ENCODE peak calls at places on chromosomes 16 and 17, in six cellular contexts. Y is aorta; D is cardiac muscle cell; U is spleen; P is esophagus muscularis mucosa; X is CD4-positive, alpha-beta memory T cell. L is an unnamed sample. For H3K4me1, the result is how much of the 10 kb centered on the place peaks cover.

GRCh38 chr16:964696-965395 is 5.9 kb downstream of the LMF1 start:
- DNase-seq in Y (peak), D (no peak), U (peak), P (no peak), X (peak), L (no peak)

GRCh38 chr17:56742601-56743000 is 91.1 kb downstream of the C17orf67 start:
- DNase-seq in Y (no peak), D (no peak), U (no peak), P (no peak), X (no peak), L (no peak)

GRCh38 chr16:8572919-8573724 is 17.2 kb downstream of the TMEM114 start:
- DNase-seq in Y (no peak), D (peak), U (no peak), P (no peak), X (no peak), L (no peak)

GRCh38 chr16:1300664-1301476 is 8.6 kb upstream of the UBE2I start:
- DNase-seq in Y (peak), D (peak), U (peak), P (no peak), X (peak), L (no peak)

GRCh38 chr17:8830141-8830540 is 31.0 kb upstream of the MFSD6L start:
- DNase-seq in Y (no peak), D (no peak), U (no peak), P (peak), X (no peak), L (no peak)

GRCh38 chr17:2383628-2384167 is 17.2 kb downstream of the MNT start:
- DNase-seq in Y (no peak), D (no peak), U (no peak), P (no peak), X (no peak), L (no peak)

GRCh38 chr16:48101069-48101674 is 54.6 kb downstream of the ABCC12 start:
- DNase-seq in Y (no peak), D (no peak), U (no peak), P (no peak), X (no peak), L (no peak)

GRCh38 chr16:73058616-73059409 is 10.9 kb upstream of the ZFHX3 start:
- DNase-seq in Y (peak), D (peak), U (peak), P (no peak), X (no peak), L (no peak)

GRCh38 chr16:6335072-6335471 is 997.6 kb upstream of the RBFOX1 start:
- DNase-seq in Y (no peak), D (peak), U (no peak), P (no peak), X (no peak), L (no peak)

GRCh38 chr16:23302045-23302956 is at the start of gene SCNN1B:
- DNase-seq in Y (no peak), D (peak), U (no peak), P (no peak), X (no peak), L (no peak)

GRCh38 chr17:41140360-41141132 is at the start of gene KRTAP4-6:
- DNase-seq in Y (no peak), D (no peak), U (no peak), P (no peak), X (no peak), L (peak)

GRCh38 chr17:13523164-13523563 is 78.6 kb downstream of the HS3ST3A1 start:
- DNase-seq in Y (no peak), D (no peak), U (no peak), P (no peak), X (no peak), L (no peak)

GRCh38 chr17:27954521-27955495 is 61.6 kb upstream of the LYRM9 start:
- DNase-seq in Y (no peak), D (no peak), U (no peak), P (no peak), X (no peak), L (no peak)

GRCh38 chr17:9244066-9245052 is 223.0 kb downstream of the NTN1 start:
- DNase-seq in Y (peak), D (no peak), U (no peak), P (no peak), X (no peak), L (no peak)

GRCh38 chr16:30091474-30092372 is at the start of gene TBX6:
- DNase-seq in Y (peak), D (peak), U (peak), P (peak), X (peak), L (no peak)
- H3K27ac ChIP-seq in Y (no peak), D (no peak), U (peak), P (peak), X (peak), L (peak)

GRCh38 chr17:50667259-50668024 is 32.8 kb downstream of the ABCC3 start:
- DNase-seq in Y (peak), D (no peak), U (no peak), P (no peak), X (no peak), L (no peak)
- H3K4me1 ChIP-seq in Y (under half), D (under half), U (under half), P (under half), X (under half), L (under half)

DNA sequence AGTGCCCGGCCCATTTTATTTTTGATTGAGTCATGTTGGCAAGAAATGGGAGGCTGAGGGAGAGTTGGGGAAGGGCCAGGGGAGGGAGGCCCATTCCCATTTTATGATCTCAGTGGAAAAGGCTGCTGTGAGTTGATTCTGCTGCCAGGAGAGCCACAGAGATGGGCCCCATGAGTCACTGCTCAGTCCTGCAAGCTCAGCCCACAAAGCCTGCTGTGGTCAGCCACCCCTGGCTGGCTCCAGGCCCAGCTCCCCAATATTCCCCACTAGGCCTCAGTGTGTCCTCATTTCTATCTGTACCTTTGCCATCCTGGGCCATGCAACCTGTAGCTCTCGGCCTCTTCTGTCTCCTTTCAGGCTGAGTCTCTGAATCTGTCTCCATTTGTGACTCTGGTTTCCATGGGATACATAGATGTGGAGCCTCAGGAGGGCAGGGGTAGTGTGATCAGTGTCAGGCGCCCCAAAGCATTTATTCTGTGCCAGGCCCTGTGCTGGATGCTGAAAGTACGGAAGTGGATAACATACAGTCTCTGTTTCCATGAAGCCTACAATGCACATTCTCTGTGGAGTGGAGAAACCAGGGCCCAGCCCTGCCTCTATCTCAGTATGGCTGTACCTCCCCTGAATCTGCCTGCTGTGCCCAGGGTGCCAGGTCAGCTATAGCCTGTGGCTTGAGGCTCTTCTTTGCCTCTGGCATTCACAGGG is 1.9 kb upstream of the PLEKHG4 start:
- DNase-seq in Y (peak), D (no peak), U (no peak), P (no peak), X (no peak), L (peak)
- H3K27ac ChIP-seq in Y (peak), D (no peak), U (peak), P (peak), X (no peak), L (peak)

GRCh38 chr17:71830916-71831315 is 289.9 kb upstream of the SOX9 start:
- DNase-seq in Y (no peak), D (peak), U (no peak), P (no peak), X (no peak), L (no peak)

GRCh38 chr17:71824671-71825070 is 296.1 kb upstream of the SOX9 start:
- DNase-seq in Y (no peak), D (peak), U (no peak), P (no peak), X (no peak), L (no peak)

GRCh38 chr17:71828182-71828596 is 292.6 kb upstream of the SOX9 start:
- DNase-seq in Y (no peak), D (peak), U (no peak), P (no peak), X (no peak), L (no peak)
- H3K4me1 ChIP-seq in Y (under half), D (under half), U (under half), P (under half), X (under half), L (under half)

GRCh38 chr17:82864721-82865240 is 25.0 kb upstream of the ZNF750 start:
- DNase-seq in Y (no peak), D (no peak), U (no peak), P (no peak), X (no peak), L (no peak)
- H3K27ac ChIP-seq in Y (no peak), D (peak), U (peak), P (no peak), X (peak), L (no peak)